ENCODE peak calls at places on chromosomes 2 and 18, in four cellular contexts. One of them, this sample, is unnamed.

GRCh38 chr2:226477221-226478120 is 322.1 kb downstream of the IRS1 start:
- DNase-seq in HL-60: no peak
- DNase-seq in psoas muscle: peak
- DNase-seq in body of pancreas: no peak
- DNase-seq in this sample: peak

GRCh38 chr18:46706968-46707367 is 49.9 kb downstream of the ST8SIA5 start:
- DNase-seq in HL-60: no peak
- DNase-seq in psoas muscle: no peak
- DNase-seq in body of pancreas: no peak
- DNase-seq in this sample: no peak

GRCh38 chr2:221774136-221774535 is 202.0 kb upstream of the EPHA4 start:
- DNase-seq in HL-60: no peak
- DNase-seq in psoas muscle: no peak
- DNase-seq in body of pancreas: no peak
- DNase-seq in this sample: no peak

GRCh38 chr2:238963164-238963969 is 115.5 kb downstream of the TWIST2 start:
- DNase-seq in HL-60: no peak
- DNase-seq in psoas muscle: no peak
- DNase-seq in body of pancreas: no peak
- DNase-seq in this sample: peak

GRCh38 chr2:120949027-120949956 is 213.6 kb downstream of the GLI2 start:
- DNase-seq in HL-60: peak
- DNase-seq in psoas muscle: no peak
- DNase-seq in body of pancreas: peak
- DNase-seq in this sample: no peak

GRCh38 chr2:26043862-26044736 is 10.2 kb downstream of the RAB10 start:
- DNase-seq in HL-60: no peak
- DNase-seq in psoas muscle: peak
- DNase-seq in body of pancreas: peak
- DNase-seq in this sample: peak

GRCh38 chr2:240873805-240874714 is 5.4 kb downstream of the AGXT start:
- DNase-seq in HL-60: no peak
- DNase-seq in psoas muscle: no peak
- DNase-seq in body of pancreas: no peak
- DNase-seq in this sample: no peak

GRCh38 chr2:84971799-84972790 is 1.1 kb downstream of the KCMF1 start:
- DNase-seq in HL-60: peak
- DNase-seq in psoas muscle: peak
- DNase-seq in body of pancreas: peak
- DNase-seq in this sample: peak

GRCh38 chr2:20578895-20579825 is 71.7 kb downstream of the HS1BP3 start:
- DNase-seq in HL-60: no peak
- DNase-seq in psoas muscle: peak
- DNase-seq in body of pancreas: peak
- DNase-seq in this sample: peak

GRCh38 chr2:33212151-33212550 is 264.3 kb upstream of the RASGRP3 start:
- DNase-seq in HL-60: no peak
- DNase-seq in psoas muscle: no peak
- DNase-seq in body of pancreas: no peak
- DNase-seq in this sample: peak

GRCh38 chr2:198309673-198310280 is 505.4 kb downstream of the PLCL1 start:
- DNase-seq in HL-60: peak
- DNase-seq in psoas muscle: no peak
- DNase-seq in body of pancreas: peak
- DNase-seq in this sample: peak

GRCh38 chr18:13800505-13801259 is 23.3 kb upstream of the MC5R start:
- DNase-seq in HL-60: peak
- DNase-seq in psoas muscle: peak
- DNase-seq in body of pancreas: peak
- DNase-seq in this sample: peak
- TF ChIP-seq CTCF in HL-60: peak
- TF ChIP-seq CTCF in psoas muscle: peak
- TF ChIP-seq CTCF in body of pancreas: peak
- TF ChIP-seq CTCF in this sample: no peak

GRCh38 chr2:223943561-223944008 is 1.6 kb downstream of the WDFY1 start:
- DNase-seq in HL-60: no peak
- DNase-seq in psoas muscle: no peak
- DNase-seq in body of pancreas: no peak
- DNase-seq in this sample: no peak
- H3K27ac ChIP-seq in HL-60: no peak
- H3K27ac ChIP-seq in psoas muscle: peak
- H3K27ac ChIP-seq in body of pancreas: peak
- H3K27ac ChIP-seq in this sample: peak

GRCh38 chr2:7083580-7084509 is 166.6 kb downstream of the RNF144A start:
- DNase-seq in HL-60: peak
- DNase-seq in psoas muscle: no peak
- DNase-seq in body of pancreas: no peak
- DNase-seq in this sample: no peak
- TF ChIP-seq CTCF in HL-60: peak
- TF ChIP-seq CTCF in psoas muscle: peak
- TF ChIP-seq CTCF in body of pancreas: peak
- TF ChIP-seq CTCF in this sample: no peak

GRCh38 chr2:37300578-37300977 is 24.1 kb downstream of the PRKD3 start:
- DNase-seq in HL-60: no peak
- DNase-seq in psoas muscle: no peak
- DNase-seq in body of pancreas: no peak
- DNase-seq in this sample: no peak

GRCh38 chr2:37306024-37306423 is 18.6 kb downstream of the PRKD3 start:
- DNase-seq in HL-60: no peak
- DNase-seq in psoas muscle: no peak
- DNase-seq in body of pancreas: no peak
- DNase-seq in this sample: no peak

GRCh38 chr2:37297632-37298031 is 27.0 kb downstream of the PRKD3 start:
- DNase-seq in HL-60: no peak
- DNase-seq in psoas muscle: no peak
- DNase-seq in body of pancreas: no peak
- DNase-seq in this sample: no peak

GRCh38 chr2:37302701-37303252 is 21.9 kb downstream of the PRKD3 start:
- DNase-seq in HL-60: no peak
- DNase-seq in psoas muscle: no peak
- DNase-seq in body of pancreas: no peak
- DNase-seq in this sample: no peak

GRCh38 chr2:37301408-37301807 is 23.2 kb downstream of the PRKD3 start:
- DNase-seq in HL-60: no peak
- DNase-seq in psoas muscle: no peak
- DNase-seq in body of pancreas: no peak
- DNase-seq in this sample: no peak
- H3K27ac ChIP-seq in HL-60: no peak
- H3K27ac ChIP-seq in psoas muscle: no peak
- H3K27ac ChIP-seq in body of pancreas: no peak
- H3K27ac ChIP-seq in this sample: no peak